ENCODE peak calls at places on chromosomes 3 and 15, in four cellular contexts. J is K562, Q is stomach, R is uterus. G is an unnamed sample.

GRCh38 chr3:16140894-16141285 is 33.6 kb upstream of the GALNT15 start:
- DNase-seq in R (no peak), Q (no peak), J (no peak), G (no peak)

GRCh38 chr3:179801263-179801662 is 148.4 kb downstream of the USP13 start:
- DNase-seq in Q (no peak), J (no peak), R (no peak), G (no peak)

GRCh38 chr15:88653200-88654064 is 14.6 kb downstream of the ISG20 start:
- DNase-seq in Q (no peak), R (peak; percentile 3), J (no peak), G (peak; percentile 66)

GRCh38 chr15:20351448-20351961 is 190.1 kb downstream of the GOLGA6L6 start:
- DNase-seq in J (no peak), R (peak; percentile 15), Q (peak; percentile 24), G (peak; percentile 84)

GRCh38 chr3:18445421-18446066 is 20.4 kb upstream of the SATB1 start:
- DNase-seq in Q (peak; percentile 25), R (peak; percentile 17), J (no peak), G (peak; percentile 90)

GRCh38 chr3:38454179-38454883 is 641 bp downstream of the ACVR2B start:
- DNase-seq in R (peak; percentile 39), Q (peak; percentile 65), J (peak; percentile 81), G (peak; percentile 79)

GRCh38 chr15:78174398-78174797 is 25.2 kb downstream of the IDH3A start:
- DNase-seq in Q (no peak), R (no peak), J (no peak), G (peak; percentile 80)

GRCh38 chr3:95408464-95408862 is 1345.6 kb downstream of the NSUN3 start:
- DNase-seq in R (no peak), J (no peak), Q (no peak), G (no peak)

GRCh38 chr3:17115186-17115585 is 230.4 kb downstream of the PLCL2 start:
- DNase-seq in Q (no peak), R (no peak), J (no peak), G (no peak)

GRCh38 chr3:181009225-181009624 is 19.7 kb upstream of the DNAJC19 start:
- DNase-seq in J (no peak), R (no peak), Q (no peak), G (no peak)

GRCh38 chr3:133294253-133294652 is 105.6 kb upstream of the BFSP2 start:
- DNase-seq in J (no peak), R (no peak), Q (no peak), G (no peak)

GRCh38 chr3:10666621-10667020 is 149.4 kb upstream of the SLC6A11 start:
- DNase-seq in Q (no peak), R (peak; percentile 85), J (no peak), G (no peak)

DNA sequence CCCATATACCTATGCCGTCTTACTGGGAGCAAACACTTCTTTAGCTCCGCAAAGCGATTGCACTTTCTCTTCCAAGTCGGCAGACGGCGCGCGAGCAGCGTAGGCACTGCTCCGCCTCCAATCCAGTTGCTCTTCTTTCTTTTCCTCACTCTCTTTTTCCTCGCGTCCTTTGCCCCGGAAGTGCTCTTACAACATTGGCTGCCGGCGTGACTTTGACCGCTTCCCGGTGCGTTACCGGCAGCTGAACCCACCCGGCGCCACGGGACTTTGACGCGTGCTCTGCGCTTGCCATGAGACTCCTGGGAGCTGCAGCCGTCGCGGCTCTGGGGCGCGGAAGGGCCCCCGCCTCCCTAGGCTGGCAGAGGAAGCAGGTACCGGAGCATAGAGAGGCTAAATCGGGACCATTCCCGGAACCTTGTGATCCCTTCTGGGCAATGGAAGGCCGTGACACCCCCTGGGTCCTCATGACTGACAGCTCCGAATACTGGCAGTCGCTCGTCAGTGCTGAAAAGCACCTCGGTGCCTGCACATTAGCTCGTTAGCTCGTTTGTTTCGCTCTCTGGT is at the start of gene GFM1:
- DNase-seq in Q (peak; percentile 95), J (peak; percentile 76), R (peak; percentile 93), G (peak; percentile 96)
- TF ChIP-seq POLR2A in Q (no peak), J (peak; percentile 96), R (peak; percentile 17), G (no peak)

GRCh38 chr3:155859859-155860258 is 5.6 kb upstream of the SLC33A1 start:
- DNase-seq in Q (no peak), R (no peak), J (no peak), G (no peak)

GRCh38 chr3:155853214-155854146 is 747 bp downstream of the SLC33A1 start:
- DNase-seq in R (no peak), J (no peak), Q (peak; percentile 29), G (peak; percentile 94)

DNA sequence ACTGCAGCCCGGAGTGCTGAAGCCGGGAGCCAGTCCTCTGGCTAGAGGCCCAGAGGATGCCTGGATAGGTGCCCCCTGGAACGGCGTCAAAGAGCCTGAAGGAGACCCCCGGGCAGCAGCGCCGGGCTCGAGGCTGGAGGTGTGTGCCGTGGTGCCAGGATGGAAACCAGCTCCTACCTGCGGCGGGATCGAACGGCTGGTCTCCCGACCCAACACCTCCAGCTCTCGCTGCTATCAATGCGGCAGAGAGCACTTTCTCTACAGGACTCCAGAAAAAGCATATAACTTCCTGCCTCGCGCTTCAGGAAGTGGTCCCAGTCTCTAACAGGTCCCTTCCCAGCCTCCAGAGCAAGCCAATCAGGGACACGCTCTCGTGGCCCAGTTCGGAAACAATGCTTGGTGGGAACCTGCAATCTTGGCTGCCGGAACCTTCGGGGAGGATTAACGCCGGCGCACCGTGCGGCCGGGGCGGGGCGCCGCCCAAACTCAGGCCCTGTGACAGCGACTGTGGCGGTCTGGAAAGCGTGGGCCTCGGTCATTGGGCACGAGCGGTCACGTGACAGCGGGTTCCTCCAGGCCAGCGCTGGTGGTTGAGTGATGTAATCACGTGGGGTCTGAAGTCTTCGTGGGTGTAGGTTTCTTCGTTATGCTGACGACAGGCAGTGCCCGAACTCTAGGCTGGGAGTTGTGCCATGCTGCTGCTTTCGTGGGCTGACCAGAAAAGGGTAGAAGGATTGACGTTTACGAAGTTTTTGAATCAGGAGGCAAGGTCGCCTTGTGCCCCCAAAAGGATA is at the start of gene SLC33A1:
- DNase-seq in R (peak; percentile 99), Q (peak; percentile 99), J (peak; percentile 98), G (peak; percentile 100)
- TF ChIP-seq POLR2A in R (peak; percentile 64), Q (no peak), J (peak; percentile 95), G (peak; percentile 51)

GRCh38 chr3:184016820-184017671 is 638 bp downstream of the ABCC5 start:
- DNase-seq in R (peak; percentile 45), Q (peak; percentile 74), J (peak; percentile 83), G (peak; percentile 92)
- TF ChIP-seq POLR2A in R (no peak), Q (no peak), J (no peak), G (no peak)

DNA sequence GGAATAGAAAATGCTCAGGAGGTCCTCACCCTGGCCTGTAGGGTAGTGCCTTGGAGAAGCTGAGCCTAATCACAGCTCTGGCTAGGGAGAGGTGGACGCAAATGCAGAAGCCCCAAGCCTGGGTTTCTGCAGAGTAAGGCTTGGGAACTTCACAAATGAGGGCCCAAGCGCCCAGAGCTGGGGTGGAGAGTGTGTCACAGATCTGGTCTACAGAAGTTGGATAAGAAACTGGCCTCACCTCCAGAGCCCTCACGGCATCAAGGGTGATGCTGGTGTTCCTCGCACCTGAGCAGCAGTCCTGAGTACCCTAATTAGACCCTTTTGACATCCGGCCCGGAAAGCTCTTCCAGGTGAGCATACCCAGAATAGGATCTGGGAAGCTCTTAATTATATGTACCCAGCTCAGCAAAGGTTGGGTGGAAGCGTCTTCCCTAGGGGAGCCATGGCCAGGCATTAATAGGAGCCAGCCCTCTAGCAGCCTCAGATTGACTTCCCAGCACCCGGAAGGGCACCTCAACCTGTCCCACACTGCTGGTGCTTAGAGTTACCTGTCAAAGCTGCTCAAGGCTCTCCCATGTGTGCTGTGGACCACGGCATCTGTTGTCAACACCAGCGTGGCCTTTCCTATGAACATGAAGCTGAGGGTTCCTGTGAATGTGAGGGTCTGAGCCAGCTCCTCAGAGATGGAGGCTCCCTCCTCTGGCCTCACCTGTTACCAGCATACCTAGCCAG is 31.8 kb downstream of the RBM5 start:
- DNase-seq in J (no peak), Q (no peak), R (no peak), G (peak; percentile 35)
- TF ChIP-seq POLR2A in J (peak; percentile 18), Q (no peak), R (no peak), G (no peak)

GRCh38 chr3:134364061-134364935 is 9.9 kb downstream of the AMOTL2 start:
- DNase-seq in R (peak; percentile 96), Q (peak; percentile 94), J (peak; percentile 42), G (peak; percentile 90)

GRCh38 chr3:134363381-134363755 is 10.9 kb downstream of the AMOTL2 start:
- DNase-seq in R (no peak), Q (no peak), J (peak; percentile 14), G (peak; percentile 76)

GRCh38 chr3:134362670-134363380 is 11.4 kb downstream of the AMOTL2 start:
- DNase-seq in Q (no peak), R (no peak), J (no peak), G (peak; percentile 58)

GRCh38 chr3:134361162-134361831 is 12.9 kb downstream of the AMOTL2 start:
- DNase-seq in J (no peak), Q (peak; percentile 25), R (no peak), G (peak; percentile 59)

GRCh38 chr3:134362221-134362620 is 12.0 kb downstream of the AMOTL2 start:
- DNase-seq in R (no peak), J (no peak), Q (no peak), G (peak; percentile 45)
- TF ChIP-seq POLR2A in R (no peak), J (no peak), Q (no peak), G (no peak)

DNA sequence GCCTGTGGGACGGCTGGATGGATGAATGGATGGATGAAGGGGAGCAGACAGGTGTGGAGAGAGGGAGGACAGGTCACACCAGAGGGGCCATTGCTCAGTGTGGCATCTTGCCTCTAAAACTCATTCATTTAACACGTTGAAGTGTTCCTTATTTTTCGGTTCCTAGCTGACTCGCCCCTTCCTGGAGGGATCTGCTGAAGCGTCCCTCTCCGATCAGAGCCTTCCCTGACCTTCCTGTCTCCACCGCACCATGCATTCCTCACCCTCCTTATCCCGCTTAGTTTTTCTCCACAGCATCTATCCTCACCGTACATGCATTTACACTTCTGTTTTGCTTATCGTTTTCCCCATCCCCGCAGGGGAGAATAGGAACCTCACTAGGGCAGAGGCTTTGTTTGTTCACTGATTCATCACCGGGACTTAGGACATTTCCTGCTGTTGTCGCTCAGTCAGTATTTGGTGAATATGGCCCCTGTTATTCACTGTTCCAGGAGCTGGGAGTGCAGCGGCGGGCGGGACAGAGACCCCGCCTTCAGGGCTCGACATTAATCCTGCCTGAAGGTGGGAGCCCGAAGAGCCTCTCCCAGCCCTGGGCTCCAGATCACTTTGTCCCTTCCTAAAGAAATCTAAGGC is 32.0 kb downstream of the FOXL2 start:
- DNase-seq in Q (no peak), R (no peak), J (peak; percentile 65), G (no peak)
- TF ChIP-seq POLR2A in Q (no peak), R (no peak), J (no peak), G (no peak)

G was measured in spleen.